ENCODE peak calls at places on chromosomes 12 and 14, in six cellular contexts. B is IMR-90, X is mammary epithelial cell, W is heart right ventricle, J is heart left ventricle, G is cardiac muscle cell. T is an unnamed sample.

GRCh38 chr14:72590577-72590976 is 303.3 kb downstream of the DPF3 start:
- DNase-seq in G (no peak), W (no peak), X (no peak), B (no peak), J (no peak), T (no peak)

GRCh38 chr12:124938066-124938465 is 23.6 kb upstream of the UBC start:
- DNase-seq in G (no peak), B (no peak), X (no peak), W (no peak), J (no peak), T (no peak)

GRCh38 chr12:98388126-98388525 is 127.3 kb upstream of the TMPO start:
- DNase-seq in X (no peak), B (no peak), G (no peak), J (no peak), W (no peak), T (no peak)

GRCh38 chr14:78705989-78706388 is 535.8 kb downstream of the NRXN3 start:
- DNase-seq in J (no peak), W (no peak), G (no peak), B (no peak), X (no peak), T (no peak)

GRCh38 chr14:78238141-78238540 is 68.0 kb downstream of the NRXN3 start:
- DNase-seq in X (no peak), B (no peak), G (no peak), W (no peak), J (no peak), T (no peak)

GRCh38 chr14:91380610-91381371 is 36.8 kb downstream of the CCDC88C start:
- DNase-seq in B (no peak), G (peak; percentile 93), X (no peak), W (peak; percentile 71), J (no peak), T (no peak)

GRCh38 chr12:54383041-54383609 is 1.4 kb downstream of the ZNF385A start:
- DNase-seq in B (peak; percentile 96), X (peak; percentile 95), G (peak; percentile 50), J (peak; percentile 18), W (no peak), T (no peak)

GRCh38 chr12:92199846-92200576 is 54.4 kb upstream of the BTG1 start:
- DNase-seq in X (no peak), B (peak; percentile 6), W (no peak), G (peak; percentile 60), J (no peak), T (no peak)

GRCh38 chr12:128603573-128604120 is 220.1 kb downstream of the SLC15A4 start:
- DNase-seq in B (no peak), G (no peak), W (no peak), J (no peak), X (no peak), T (no peak)

GRCh38 chr12:109645708-109646107 is 67.9 kb upstream of the FAM222A start:
- DNase-seq in X (no peak), B (no peak), J (no peak), W (no peak), G (no peak), T (peak; percentile 77)

GRCh38 chr14:104942586-104942985 is 17.9 kb downstream of the PLD4 start:
- DNase-seq in J (no peak), W (no peak), X (no peak), G (no peak), B (no peak), T (no peak)

GRCh38 chr14:26204362-26204953 is 393.4 kb downstream of the NOVA1 start:
- DNase-seq in G (peak; percentile 38), W (no peak), B (no peak), J (no peak), X (no peak), T (no peak)

GRCh38 chr12:89862511-89863331 is 154.1 kb upstream of the ATP2B1 start:
- DNase-seq in G (no peak), X (no peak), W (peak; percentile 58), J (peak; percentile 50), B (no peak), T (no peak)

GRCh38 chr12:122366685-122367475 is 55.6 kb downstream of the CLIP1 start:
- DNase-seq in G (peak; percentile 91), B (peak; percentile 90), W (no peak), X (peak; percentile 85), J (peak; percentile 51), T (no peak)

GRCh38 chr12:32671930-32672785 is 6.9 kb upstream of the DNM1L start:
- DNase-seq in G (peak; percentile 90), W (peak; percentile 60), B (peak; percentile 83), J (no peak), X (peak; percentile 37), T (peak; percentile 65)

GRCh38 chr14:33460119-33460518 is 490.8 kb downstream of the EGLN3 start:
- DNase-seq in X (no peak), J (no peak), W (no peak), G (no peak), B (no peak), T (no peak)

GRCh38 chr12:25155031-25155576 is 39.9 kb downstream of the DNAI7 start:
- DNase-seq in J (no peak), X (no peak), G (peak; percentile 43), B (peak; percentile 87), W (no peak), T (no peak)

GRCh38 chr14:99733551-99734405 is 49.7 kb downstream of the CYP46A1 start:
- DNase-seq in J (peak; percentile 54), W (peak; percentile 53), G (no peak), X (no peak), B (no peak), T (peak; percentile 7)

GRCh38 chr12:54191550-54192022 is 2.8 kb upstream of the SMUG1 start:
- DNase-seq in X (peak; percentile 61), W (peak; percentile 80), B (peak; percentile 79), J (peak; percentile 81), G (peak; percentile 89), T (peak; percentile 86)

GRCh38 chr12:30151831-30152230 is 368.1 kb upstream of the TMTC1 start:
- DNase-seq in W (no peak), B (no peak), J (no peak), G (no peak), X (no peak), T (no peak)

GRCh38 chr12:57388425-57388824 is 42.4 kb downstream of the R3HDM2 start:
- DNase-seq in X (no peak), J (no peak), W (no peak), G (no peak), B (no peak), T (no peak)

GRCh38 chr12:2974560-2974971 is 15.4 kb downstream of the TEAD4 start:
- DNase-seq in J (no peak), X (no peak), W (no peak), B (peak; percentile 37), G (no peak), T (no peak)

GRCh38 chr14:74244115-74244514 is 4.9 kb downstream of the VSX2 start:
- DNase-seq in J (no peak), W (no peak), G (no peak), X (no peak), B (no peak), T (no peak)

GRCh38 chr14:64507376-64508156 is 3.0 kb downstream of the ZBTB1 start:
- DNase-seq in G (peak; percentile 17), W (no peak), J (no peak), B (peak; percentile 58), X (peak; percentile 78), T (no peak)

GRCh38 chr12:43098078-43098477 is 453.9 kb downstream of the ADAMTS20 start:
- DNase-seq in B (no peak), W (no peak), J (peak; percentile 21), X (no peak), G (no peak), T (no peak)

GRCh38 chr12:31973818-31974217 is 14.6 kb downstream of the RESF1 start:
- DNase-seq in W (no peak), J (no peak), X (no peak), B (no peak), G (no peak), T (no peak)

GRCh38 chr14:39988939-39989338 is 556.7 kb upstream of the FBXO33 start:
- DNase-seq in X (no peak), B (no peak), J (no peak), W (no peak), G (peak; percentile 40), T (no peak)

GRCh38 chr12:102169922-102170698 is 27.5 kb downstream of the PMCH start:
- DNase-seq in J (no peak), W (no peak), G (peak; percentile 52), B (peak; percentile 63), X (peak; percentile 15), T (peak; percentile 18)

GRCh38 chr12:96749978-96750377 is 157.1 kb upstream of the NEDD1 start:
- DNase-seq in W (no peak), X (no peak), G (no peak), B (no peak), J (no peak), T (no peak)

GRCh38 chr14:55031190-55031589 is 4.2 kb downstream of the SOCS4 start:
- DNase-seq in G (peak; percentile 27), X (no peak), B (no peak), W (no peak), J (no peak), T (no peak)
- TF ChIP-seq CTCF in G (no peak), X (no peak), B (no peak), W (no peak), J (no peak), T (no peak)

DNA sequence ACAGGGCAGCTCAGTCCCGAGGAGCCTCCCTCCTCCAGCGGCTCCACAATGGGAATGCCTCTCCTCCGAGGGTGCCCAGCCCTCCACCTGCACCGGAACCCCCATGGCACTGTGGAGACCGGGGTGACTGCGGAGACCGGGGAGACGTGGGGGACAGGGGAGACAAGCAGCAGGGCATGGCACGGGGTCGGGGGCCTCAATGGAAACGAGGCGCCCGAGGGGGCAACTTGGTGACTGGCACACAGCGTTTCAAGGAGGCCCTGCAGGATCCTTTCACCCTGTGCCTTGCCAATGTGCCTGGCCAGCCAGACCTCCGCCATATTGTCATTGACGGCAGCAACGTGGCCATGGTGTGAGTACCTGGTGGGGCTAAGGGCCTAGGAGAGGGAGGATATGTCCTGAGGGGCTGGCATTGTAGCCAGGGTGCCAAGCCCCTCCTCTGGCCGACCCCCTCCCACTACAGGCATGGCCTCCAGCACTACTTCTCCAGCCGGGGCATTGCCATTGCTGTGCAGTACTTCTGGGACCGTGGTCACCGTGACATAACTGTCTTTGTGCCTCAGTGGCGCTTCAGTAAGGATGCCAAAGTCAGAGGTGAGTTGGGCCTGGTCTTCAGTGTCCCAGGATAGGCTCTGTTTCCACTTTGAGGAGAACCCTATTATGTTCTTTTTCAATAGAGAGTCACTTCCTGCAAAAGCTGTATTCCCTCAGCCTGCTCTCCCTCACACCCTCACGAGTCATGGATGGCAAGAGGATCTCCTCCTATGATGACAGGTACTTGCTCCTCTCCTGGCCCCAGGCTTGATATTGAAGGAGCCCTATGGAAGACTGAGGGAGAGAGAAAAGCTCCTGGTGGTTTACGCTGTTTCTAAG is 2.7 kb downstream of the KHNYN start:
- DNase-seq in X (peak; percentile 19), B (peak; percentile 26), J (no peak), G (no peak), W (no peak), T (no peak)
- H3K4me3 ChIP-seq in X (peak overlapping the region; percentile 30), B (no peak overlapping the region), J (peak overlapping the region; percentile 87), G (no peak overlapping the region), W (no peak overlapping the region), T (no peak overlapping the region)

DNA sequence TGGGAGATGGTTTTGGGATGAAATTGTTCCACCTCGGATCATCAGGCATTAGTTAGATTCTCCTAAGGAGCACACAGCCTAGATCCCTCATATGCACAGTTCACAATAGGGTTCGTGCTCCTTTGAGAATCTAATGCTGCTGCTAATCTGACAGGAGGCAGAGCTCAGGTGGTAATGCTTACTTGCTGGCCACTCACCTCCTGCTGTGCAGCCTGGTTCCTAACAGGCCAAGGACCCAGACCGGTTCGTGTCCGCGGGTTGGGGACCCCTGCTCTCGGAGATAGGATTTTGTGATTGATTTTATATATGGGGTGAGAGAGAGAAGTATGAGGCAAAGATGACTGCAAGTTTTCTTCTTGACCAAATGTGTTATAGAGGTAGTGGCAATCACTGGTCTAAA is 57.5 kb downstream of the CCDC91 start:
- DNase-seq in W (no peak), J (no peak), B (no peak), G (no peak), X (no peak), T (no peak)
- H3K9me3 ChIP-seq in W (no peaks in the 10 kb centered on the region), J (no peaks in the 10 kb centered on the region), B (no peaks in the 10 kb centered on the region), G (no peaks in the 10 kb centered on the region), X (no peaks in the 10 kb centered on the region), T (no peaks in the 10 kb centered on the region)

GRCh38 chr12:52362118-52362726 is 5.1 kb downstream of the KRT85 start:
- DNase-seq in J (no peak), W (no peak), X (no peak), G (no peak), B (no peak), T (no peak)
- TF ChIP-seq CTCF in J (no peak), W (peak; percentile 16), X (peak; percentile 3), G (peak; percentile 29), B (no peak), T (peak; percentile 36)